ENCODE peak calls at places on chromosome 9, in eight cellular contexts. S is PC-3, O is SK-N-SH, V is GM23338, W is GM23248, T is hepatocyte, M is MM.1S, N is OCI-LY7. U is an unnamed sample.

GRCh38 chr9:112041536-112042243 is 133.4 kb downstream of the SUSD1 start:
- DNase-seq in S (peak), M (no peak), V (peak), W (peak), N (no peak), T (peak), O (no peak), U (peak)

GRCh38 chr9:14501366-14501765 is 187.4 kb upstream of the NFIB start:
- DNase-seq in O (no peak), T (no peak), N (no peak), S (no peak), W (no peak), V (no peak), M (no peak), U (no peak)

GRCh38 chr9:83934569-83935275 is 13.5 kb upstream of the KIF27 start:
- DNase-seq in V (no peak), S (peak), N (no peak), O (no peak), T (no peak), M (no peak), W (peak), U (no peak)

GRCh38 chr9:21668504-21668903 is 133.9 kb upstream of the MTAP start:
- DNase-seq in M (no peak), O (no peak), W (no peak), S (no peak), V (no peak), N (no peak), T (no peak), U (no peak)

GRCh38 chr9:13437898-13438297 is 158.4 kb upstream of the MPDZ start:
- DNase-seq in N (no peak), V (no peak), O (no peak), M (no peak), S (no peak), W (no peak), T (no peak), U (no peak)

GRCh38 chr9:27310582-27310981 is 13.6 kb upstream of the EQTN start:
- DNase-seq in O (no peak), W (no peak), T (no peak), M (no peak), S (no peak), V (no peak), N (no peak), U (peak)

GRCh38 chr9:137049544-137050449 is 3.8 kb upstream of the NPDC1 start:
- DNase-seq in N (peak), O (peak), T (peak), S (peak), M (peak), V (peak), W (peak), U (peak)

GRCh38 chr9:126419475-126419874 is 92.8 kb downstream of the MVB12B start:
- DNase-seq in S (peak), M (peak), V (no peak), O (no peak), T (no peak), W (no peak), N (no peak), U (no peak)

GRCh38 chr9:136544549-136545064 is 1.2 kb downstream of the NOTCH1 start:
- DNase-seq in S (peak), O (peak), N (peak), T (peak), W (peak), V (no peak), M (peak), U (peak)

GRCh38 chr9:129776566-129776937 is 23.7 kb upstream of the PTGES start:
- DNase-seq in M (no peak), O (no peak), W (peak), N (no peak), V (no peak), T (no peak), S (no peak), U (no peak)

GRCh38 chr9:138010274-138010800 is 132.8 kb downstream of the CACNA1B start:
- DNase-seq in N (no peak), S (no peak), M (no peak), T (no peak), O (no peak), V (no peak), W (no peak), U (no peak)

GRCh38 chr9:127730262-127730661 is 4.8 kb downstream of the TOR2A start:
- DNase-seq in T (no peak), W (no peak), S (no peak), N (no peak), V (no peak), O (no peak), M (no peak), U (no peak)

GRCh38 chr9:128333368-128333969 is 6.9 kb upstream of the SLC27A4 start:
- DNase-seq in S (no peak), O (no peak), W (no peak), T (no peak), M (no peak), V (no peak), N (no peak), U (no peak)

GRCh38 chr9:133141833-133142594 is 21.0 kb upstream of the RALGDS start:
- DNase-seq in S (no peak), W (no peak), N (no peak), T (no peak), V (no peak), M (no peak), O (peak), U (no peak)

GRCh38 chr9:74499111-74499601 is 2.0 kb downstream of the RORB start:
- DNase-seq in T (peak), W (no peak), S (no peak), M (no peak), N (no peak), O (peak), V (peak), U (peak)

GRCh38 chr9:117073539-117074336 is 341.1 kb downstream of the ASTN2 start:
- DNase-seq in T (peak), O (peak), V (peak), N (peak), W (peak), M (peak), S (peak), U (peak)

GRCh38 chr9:89923174-89923573 is 318.4 kb downstream of the GADD45G start:
- DNase-seq in T (no peak), N (no peak), S (no peak), V (no peak), W (no peak), O (no peak), M (no peak), U (no peak)

GRCh38 chr9:107049046-107049824 is 186.3 kb downstream of the ZNF462 start:
- DNase-seq in M (no peak), N (no peak), T (no peak), O (no peak), W (no peak), V (peak), S (no peak), U (peak)

GRCh38 chr9:4982720-4983482 is 2.2 kb upstream of the JAK2 start:
- DNase-seq in V (no peak), T (no peak), W (no peak), O (no peak), M (no peak), N (no peak), S (no peak), U (no peak)

GRCh38 chr9:133227242-133227860 is 18.3 kb upstream of the OBP2B start:
- DNase-seq in N (no peak), V (no peak), O (no peak), T (no peak), W (no peak), M (no peak), S (no peak), U (no peak)

GRCh38 chr9:12790026-12790425 is 15.2 kb downstream of the LURAP1L start:
- DNase-seq in W (peak), N (no peak), M (no peak), S (no peak), T (no peak), V (no peak), O (no peak), U (no peak)

GRCh38 chr9:134130503-134131375 is 5.1 kb upstream of the WDR5 start:
- DNase-seq in W (peak), N (no peak), M (no peak), T (peak), O (no peak), S (no peak), V (peak), U (peak)

GRCh38 chr9:130451509-130452388 is 7.0 kb downstream of the ASS1 start:
- DNase-seq in S (peak), N (peak), T (peak), W (peak), V (peak), M (no peak), O (peak), U (no peak)

GRCh38 chr9:107242073-107243063 is 40.7 kb upstream of the RAD23B start:
- DNase-seq in V (no peak), S (peak), T (no peak), W (peak), O (no peak), M (no peak), N (no peak), U (no peak)

GRCh38 chr9:137764981-137765380 is 112.6 kb upstream of the CACNA1B start:
- DNase-seq in T (no peak), S (no peak), V (no peak), M (no peak), O (no peak), N (no peak), W (no peak), U (no peak)

GRCh38 chr9:13033959-13034695 is 245.4 kb downstream of the MPDZ start:
- DNase-seq in M (peak), T (peak), W (peak), S (peak), N (peak), O (peak), V (peak), U (peak)

GRCh38 chr9:75642522-75642921 is 248.0 kb upstream of the PCSK5 start:
- DNase-seq in T (no peak), W (no peak), M (no peak), N (no peak), V (no peak), O (no peak), S (no peak), U (no peak)

GRCh38 chr9:95963659-95964058 is 88.2 kb downstream of the ERCC6L2 start:
- DNase-seq in W (no peak), V (no peak), T (no peak), O (no peak), S (no peak), M (no peak), N (no peak), U (no peak)
- TF ChIP-seq EZH2phosphoT487 in W (no peak), V (no peak), T (no peak), O (no peak), S (no peak), M (no peak), N (no peak), U (no peak)

GRCh38 chr9:70924905-70925547 is 196.4 kb downstream of the TRPM3 start:
- DNase-seq in S (peak), T (peak), N (peak), V (peak), O (peak), W (peak), M (peak), U (peak)
- TF ChIP-seq EZH2phosphoT487 in S (no peak), T (no peak), N (no peak), V (no peak), O (no peak), W (no peak), M (no peak), U (no peak)

DNA sequence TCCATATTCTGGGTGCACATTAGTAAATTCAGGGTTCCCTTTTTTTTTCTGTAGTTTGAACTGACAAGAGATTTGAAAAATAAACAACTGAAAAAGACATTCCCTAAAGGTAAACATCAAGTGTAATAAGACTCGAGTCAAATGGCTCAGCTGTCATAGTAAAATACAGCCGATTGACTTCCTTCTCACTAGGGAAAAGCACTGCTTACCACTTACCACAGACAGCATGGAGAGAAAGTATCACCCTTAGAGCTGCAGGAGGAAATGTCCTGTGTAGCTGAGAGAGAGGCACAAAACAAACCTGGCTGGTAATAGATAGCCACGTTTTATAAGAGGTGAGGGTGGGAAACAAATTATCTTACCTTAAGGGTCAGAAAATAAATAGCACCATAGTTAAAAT is 12.1 kb upstream of the DMAC1 start:
- DNase-seq in M (no peak), V (no peak), W (no peak), S (no peak), N (no peak), O (no peak), T (no peak), U (no peak)
- TF ChIP-seq EZH2phosphoT487 in M (no peak), V (no peak), W (no peak), S (no peak), N (no peak), O (no peak), T (no peak), U (no peak)

DNA sequence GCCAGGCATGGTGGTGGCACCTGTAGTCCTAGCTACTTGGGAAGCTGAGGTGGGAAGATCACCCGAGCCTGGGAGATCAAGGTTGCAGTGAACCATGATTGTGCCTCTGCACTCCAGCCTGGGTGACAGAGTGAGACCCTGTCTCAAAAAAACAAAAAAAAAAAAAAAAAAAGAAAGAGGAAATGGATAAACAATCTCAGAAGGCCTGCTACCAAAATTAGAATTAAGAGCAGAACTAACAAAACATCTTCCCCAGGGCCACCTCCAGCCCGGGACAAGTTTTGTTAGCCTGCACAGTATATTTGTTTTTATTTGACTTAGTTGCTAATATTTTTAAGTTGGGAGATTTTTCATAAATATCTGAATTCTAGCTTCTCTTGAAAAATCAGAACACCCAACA is 23.1 kb downstream of the PAX5 start:
- DNase-seq in M (no peak), N (no peak), W (no peak), S (no peak), V (no peak), O (no peak), T (no peak), U (no peak)
- TF ChIP-seq EZH2phosphoT487 in M (no peak), N (no peak), W (no peak), S (no peak), V (no peak), O (no peak), T (no peak), U (no peak)

DNA sequence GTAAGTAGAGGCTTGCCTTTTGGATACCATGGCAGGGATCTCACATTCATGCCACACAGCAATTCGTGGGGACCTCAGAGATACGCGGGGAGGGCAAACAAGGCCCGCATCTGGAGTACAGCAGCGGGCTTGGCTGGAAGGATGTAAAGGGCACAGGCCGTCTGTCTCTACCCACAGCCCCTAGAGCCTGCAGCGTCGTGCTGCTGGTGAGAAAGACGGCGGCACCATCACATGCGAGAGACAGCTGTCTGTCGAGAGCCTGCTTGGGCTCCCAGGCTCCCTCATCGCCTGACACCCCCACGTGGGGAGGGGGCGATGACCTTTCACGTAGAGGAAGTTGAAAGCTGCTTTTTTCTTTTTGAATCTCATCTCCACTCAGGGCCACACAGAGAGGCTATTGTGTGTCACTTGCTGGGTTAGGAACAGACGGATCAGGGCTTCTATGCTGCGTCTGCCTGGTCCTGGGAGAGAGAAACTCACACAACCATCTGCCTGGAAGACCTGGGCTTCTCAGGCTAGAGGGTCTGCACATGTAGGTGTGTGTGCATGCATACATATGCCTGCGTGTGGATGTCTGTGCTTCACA is 134.6 kb upstream of the PPP1R26 start:
- DNase-seq in W (no peak), N (no peak), S (no peak), V (no peak), O (no peak), M (no peak), T (no peak), U (no peak)
- TF ChIP-seq EZH2phosphoT487 in W (no peak), N (no peak), S (no peak), V (no peak), O (no peak), M (no peak), T (no peak), U (no peak)

GRCh38 chr9:98450486-98450885 is 195.0 kb upstream of the TBC1D2 start:
- DNase-seq in O (no peak), S (no peak), T (no peak), W (peak), V (no peak), M (no peak), N (no peak), U (no peak)
- TF ChIP-seq EZH2phosphoT487 in O (no peak), S (no peak), T (no peak), W (peak), V (no peak), M (no peak), N (no peak), U (no peak)

DNA sequence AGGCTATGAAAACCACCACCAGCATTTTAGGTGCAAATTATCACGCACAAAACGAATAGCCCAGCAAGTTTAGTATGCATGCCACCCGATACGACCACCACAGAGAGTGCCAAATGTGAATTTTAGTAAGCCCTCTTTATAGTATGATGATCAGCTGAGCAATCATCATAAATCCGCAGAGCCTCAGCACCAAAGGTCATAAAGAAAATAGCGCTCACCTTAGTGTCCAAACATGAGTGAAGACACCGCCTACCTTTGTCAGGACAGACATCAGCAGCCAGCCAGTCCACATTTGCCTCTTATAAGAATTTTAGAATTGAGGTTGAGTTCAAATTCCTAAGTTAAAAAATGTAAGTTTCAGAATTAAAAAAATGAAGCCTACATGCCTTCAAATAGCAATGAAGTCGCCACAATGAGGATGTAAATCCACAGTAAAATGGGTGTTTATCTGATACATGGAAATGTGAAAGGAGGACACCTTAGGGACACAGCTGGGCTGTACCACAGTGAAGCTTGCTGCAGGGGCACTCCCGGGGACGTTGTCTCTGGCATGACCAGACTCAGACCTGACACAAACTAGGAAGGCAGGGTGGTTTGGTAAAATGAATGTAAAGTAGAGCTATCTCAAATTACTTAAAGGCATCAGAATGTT is 149.0 kb downstream of the AUH start:
- DNase-seq in N (peak), T (no peak), V (no peak), O (no peak), M (no peak), W (no peak), S (no peak), U (no peak)
- TF ChIP-seq EZH2phosphoT487 in N (no peak), T (no peak), V (no peak), O (no peak), M (no peak), W (no peak), S (no peak), U (no peak)

GRCh38 chr9:3200331-3200774 is 325.4 kb downstream of the RFX3 start:
- DNase-seq in N (no peak), O (no peak), V (no peak), M (no peak), T (no peak), W (peak), S (peak), U (no peak)

DNA sequence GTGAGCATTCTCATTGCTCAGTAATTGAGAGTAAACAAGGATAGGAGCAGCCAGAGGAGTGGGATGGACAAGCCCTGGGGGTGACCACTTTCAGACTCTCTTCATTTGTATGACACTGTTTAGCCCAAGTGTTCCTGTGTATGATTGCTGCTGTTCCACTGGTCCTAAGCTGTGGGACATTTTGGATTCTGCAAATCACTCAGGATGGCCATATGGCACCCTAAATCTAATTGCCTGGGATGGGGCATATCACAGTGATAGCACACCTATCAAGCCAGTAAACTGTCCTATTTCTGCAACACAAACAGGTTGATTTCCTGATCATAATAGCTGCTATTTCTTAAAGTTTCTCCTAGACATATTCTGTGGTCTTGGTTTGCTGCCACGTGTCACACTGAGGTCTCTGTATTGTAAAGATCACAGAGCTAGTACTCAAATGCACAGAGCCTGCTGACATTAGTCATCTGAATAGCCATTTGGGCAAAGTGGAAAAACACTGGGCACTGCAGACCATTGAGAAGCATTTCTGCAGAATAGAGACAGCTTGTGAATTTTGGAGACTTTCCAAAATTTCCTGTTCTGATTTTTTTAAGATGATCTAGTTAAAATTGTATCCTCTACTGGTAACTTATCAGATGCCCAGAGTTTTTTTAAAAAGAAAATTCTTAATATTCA is 320.2 kb downstream of the RFX3 start:
- DNase-seq in O (no peak), N (no peak), W (peak), S (no peak), V (no peak), M (no peak), T (no peak), U (no peak)
- TF ChIP-seq EZH2phosphoT487 in O (no peak), N (no peak), W (no peak), S (no peak), V (no peak), M (no peak), T (no peak), U (no peak)

DNA sequence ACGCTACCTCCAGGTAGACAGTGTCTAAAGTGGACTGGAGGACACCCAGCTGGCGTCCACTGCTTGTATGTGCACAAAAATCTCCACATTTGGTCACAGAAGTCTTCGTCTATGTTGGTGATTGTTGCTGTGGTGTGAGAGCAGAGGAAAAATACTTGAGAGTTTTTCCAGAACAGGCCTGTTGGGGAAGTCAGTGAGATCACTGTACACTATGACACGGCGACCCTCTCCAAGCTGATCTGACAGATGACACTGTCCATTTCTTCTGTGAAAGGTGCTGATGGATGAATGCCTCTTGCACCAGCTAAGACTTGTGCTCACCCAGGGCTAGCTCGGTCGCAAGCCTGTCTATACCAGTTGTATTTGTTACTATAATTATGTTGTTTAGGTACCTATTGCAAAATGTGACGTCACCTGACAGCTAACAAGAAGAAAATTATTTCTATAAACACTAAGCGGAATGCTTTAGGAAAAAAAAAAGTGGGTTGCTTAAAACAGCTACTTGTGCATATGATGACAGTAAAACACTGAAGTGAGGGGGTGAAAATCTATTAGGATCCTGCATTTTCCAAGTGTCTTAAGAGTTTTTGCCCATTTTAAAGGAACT is 142.3 kb downstream of the ROR2 start:
- DNase-seq in M (no peak), N (no peak), W (no peak), S (no peak), O (no peak), T (no peak), V (no peak), U (no peak)
- TF ChIP-seq EZH2phosphoT487 in M (no peak), N (no peak), W (no peak), S (no peak), O (no peak), T (no peak), V (no peak), U (no peak)